ENCODE peak calls at places on chromosome 21, in four cellular contexts. One of them, this sample, is unnamed.

GRCh38 chr21:42304556-42305454 is 10.4 kb downstream of the TFF3 start:
- DNase-seq in GM10248: no peak
- DNase-seq in stomach: no peak
- DNase-seq in kidney: peak
- DNase-seq in this sample: no peak

GRCh38 chr21:37592496-37592895 is 225.9 kb downstream of the DYRK1A start:
- DNase-seq in stomach: no peak
- DNase-seq in kidney: no peak
- DNase-seq in GM10248: no peak
- DNase-seq in this sample: no peak

GRCh38 chr21:41865002-41865777 is 14.0 kb downstream of the PRDM15 start:
- DNase-seq in kidney: no peak
- DNase-seq in stomach: no peak
- DNase-seq in GM10248: peak
- DNase-seq in this sample: no peak

GRCh38 chr21:31348188-31348587 is 4.1 kb upstream of the TIAM1 start:
- DNase-seq in kidney: no peak
- DNase-seq in stomach: no peak
- DNase-seq in GM10248: no peak
- DNase-seq in this sample: no peak

GRCh38 chr21:41761211-41762181 is 5.4 kb downstream of the RIPK4 start:
- DNase-seq in GM10248: no peak
- DNase-seq in kidney: peak
- DNase-seq in stomach: peak
- DNase-seq in this sample: peak

GRCh38 chr21:37233551-37234146 is 33.5 kb downstream of the VPS26C start:
- DNase-seq in GM10248: no peak
- DNase-seq in kidney: no peak
- DNase-seq in stomach: no peak
- DNase-seq in this sample: no peak

GRCh38 chr21:41589620-41590175 is 81.7 kb upstream of the TMPRSS2 start:
- DNase-seq in GM10248: no peak
- DNase-seq in kidney: no peak
- DNase-seq in stomach: peak
- DNase-seq in this sample: no peak

GRCh38 chr21:39885119-39885848 is 18.0 kb downstream of the PCP4 start:
- DNase-seq in stomach: no peak
- DNase-seq in GM10248: no peak
- DNase-seq in kidney: peak
- DNase-seq in this sample: no peak

GRCh38 chr21:36171741-36172331 is 15.2 kb downstream of the DOP1B start:
- DNase-seq in GM10248: no peak
- DNase-seq in stomach: no peak
- DNase-seq in kidney: no peak
- DNase-seq in this sample: no peak

GRCh38 chr21:37128069-37128468 is 55.0 kb downstream of the TTC3 start:
- DNase-seq in kidney: no peak
- DNase-seq in GM10248: no peak
- DNase-seq in stomach: no peak
- DNase-seq in this sample: no peak

GRCh38 chr21:35677298-35677841 is 383.0 kb downstream of the SETD4 start:
- DNase-seq in GM10248: no peak
- DNase-seq in stomach: no peak
- DNase-seq in kidney: no peak
- DNase-seq in this sample: no peak

GRCh38 chr21:28018213-28018612 is 974.5 kb downstream of the LTN1 start:
- DNase-seq in kidney: no peak
- DNase-seq in GM10248: no peak
- DNase-seq in stomach: no peak
- DNase-seq in this sample: no peak

GRCh38 chr21:28016571-28016970 is 976.1 kb downstream of the LTN1 start:
- DNase-seq in GM10248: no peak
- DNase-seq in kidney: no peak
- DNase-seq in stomach: no peak
- DNase-seq in this sample: no peak

DNA sequence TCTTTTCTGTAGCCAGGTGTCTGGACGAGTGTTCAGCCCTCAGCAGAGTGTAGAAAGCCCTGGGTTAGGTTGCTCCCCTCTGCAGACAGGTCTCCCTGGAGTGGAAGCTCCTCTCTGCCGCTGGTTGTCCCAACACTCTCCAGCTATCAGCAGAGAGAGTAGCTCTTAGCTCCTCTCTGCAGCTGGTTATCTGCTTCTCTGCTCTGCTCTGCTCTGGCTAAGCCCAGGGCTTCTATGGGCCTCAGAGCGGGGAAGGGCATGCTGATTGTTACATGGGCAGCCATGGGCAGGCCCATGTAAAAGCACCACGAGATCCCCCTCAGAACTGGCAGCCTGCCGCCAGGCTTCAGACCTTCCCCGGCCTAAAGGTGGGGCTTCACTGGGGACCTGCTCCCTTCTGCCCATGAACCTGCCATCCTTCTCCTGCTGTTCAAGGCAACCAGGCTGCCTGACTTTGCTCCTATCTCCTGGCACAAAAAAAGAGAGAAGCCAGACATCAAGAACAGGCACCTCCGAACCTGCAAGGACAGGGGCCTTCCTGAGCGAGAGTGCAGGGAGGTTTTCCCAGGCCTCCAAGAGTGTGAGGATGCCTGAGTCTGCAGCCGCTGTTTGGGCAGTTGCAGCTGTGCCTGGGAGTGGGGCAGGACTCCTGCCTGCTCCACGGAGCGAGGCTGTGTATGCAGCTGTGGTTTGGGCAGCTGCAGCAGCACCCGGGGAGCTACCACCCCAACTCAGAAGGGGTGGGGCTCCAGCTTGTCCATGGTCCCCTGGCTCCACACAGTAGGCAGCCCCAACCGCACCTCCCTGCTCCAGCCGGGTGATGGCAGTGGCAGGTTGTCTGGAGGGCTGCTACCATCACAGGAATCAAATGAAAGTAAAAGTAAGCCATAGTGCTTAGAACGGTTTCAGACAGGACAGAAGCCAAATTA is 973.7 kb downstream of the LTN1 start:
- DNase-seq in stomach: no peak
- DNase-seq in kidney: no peak
- DNase-seq in GM10248: no peak
- DNase-seq in this sample: no peak
- TF ChIP-seq CTCF in stomach: peak
- TF ChIP-seq CTCF in kidney: no peak
- TF ChIP-seq CTCF in GM10248: peak
- TF ChIP-seq CTCF in this sample: no peak

GRCh38 chr21:43371786-43372185 is 55.1 kb downstream of the SIK1 start:
- DNase-seq in kidney: no peak
- DNase-seq in GM10248: no peak
- DNase-seq in stomach: no peak
- DNase-seq in this sample: no peak

GRCh38 chr21:43372663-43373386 is 54.1 kb downstream of the SIK1 start:
- DNase-seq in kidney: peak
- DNase-seq in GM10248: no peak
- DNase-seq in stomach: peak
- DNase-seq in this sample: no peak

GRCh38 chr21:43370091-43370658 is 56.8 kb downstream of the SIK1 start:
- DNase-seq in stomach: no peak
- DNase-seq in GM10248: no peak
- DNase-seq in kidney: no peak
- DNase-seq in this sample: no peak

GRCh38 chr21:43369596-43370090 is 57.3 kb downstream of the SIK1 start:
- DNase-seq in GM10248: no peak
- DNase-seq in stomach: no peak
- DNase-seq in kidney: no peak
- DNase-seq in this sample: no peak

DNA sequence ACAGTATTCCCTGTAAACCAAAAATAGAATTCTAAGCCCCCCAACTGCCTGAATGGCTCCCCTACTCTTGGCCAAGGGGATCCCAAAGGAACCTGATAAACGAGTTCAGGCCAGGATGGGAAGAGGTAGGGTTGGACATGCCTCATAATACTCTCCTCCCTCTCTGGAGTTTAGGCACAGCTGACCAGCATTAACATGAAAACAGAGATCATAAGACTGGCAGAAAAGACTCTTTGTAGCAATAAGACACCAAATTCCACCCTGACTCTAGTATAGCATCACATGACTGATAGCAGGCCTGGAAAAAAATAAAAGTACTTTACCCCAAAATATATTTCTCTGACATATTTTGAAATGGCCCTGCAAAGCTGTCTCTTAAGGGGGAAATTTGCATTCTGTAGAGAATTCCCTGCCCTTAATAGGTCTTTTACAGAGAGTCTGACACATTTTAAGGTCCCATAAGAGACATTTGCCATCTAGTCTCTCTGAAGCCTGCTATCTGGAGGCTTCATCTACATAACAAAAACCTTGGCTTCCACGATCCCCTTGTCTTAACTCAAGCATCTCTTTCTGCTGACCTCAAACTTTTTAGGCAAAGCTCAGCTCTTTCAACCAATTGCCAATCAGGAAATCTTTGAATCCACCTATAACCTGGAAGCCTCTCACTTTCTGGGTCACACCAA is 55.9 kb downstream of the SIK1 start:
- DNase-seq in GM10248: no peak
- DNase-seq in kidney: no peak
- DNase-seq in stomach: no peak
- DNase-seq in this sample: no peak
- TF ChIP-seq CTCF in GM10248: no peak
- TF ChIP-seq CTCF in kidney: no peak
- TF ChIP-seq CTCF in stomach: no peak
- TF ChIP-seq CTCF in this sample: no peak

DNA sequence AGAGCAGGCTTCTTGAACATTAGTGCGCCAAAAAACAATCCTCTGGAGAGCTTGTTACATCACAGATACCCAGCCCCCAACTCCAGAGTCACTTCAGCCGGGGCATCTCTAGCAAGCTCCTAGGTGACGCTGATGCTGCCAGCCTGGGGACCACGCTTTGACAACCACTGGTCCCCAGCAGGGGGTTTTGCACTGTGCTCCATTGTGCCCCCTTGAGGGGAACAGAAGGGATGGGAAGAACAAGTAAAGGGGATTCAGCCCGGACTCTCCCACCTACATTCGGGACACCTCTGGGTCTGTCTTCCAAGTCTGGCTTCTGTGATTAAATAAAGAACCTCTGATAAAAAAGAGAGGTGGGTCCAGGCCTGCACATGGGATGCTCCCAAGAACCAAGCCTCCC is 60.4 kb downstream of the ATP5PO start:
- DNase-seq in kidney: no peak
- DNase-seq in stomach: no peak
- DNase-seq in GM10248: no peak
- DNase-seq in this sample: no peak
- TF ChIP-seq CTCF in kidney: no peak
- TF ChIP-seq CTCF in stomach: no peak
- TF ChIP-seq CTCF in GM10248: no peak
- TF ChIP-seq CTCF in this sample: no peak

GRCh38 chr21:44875341-44875740 is 1.9 kb upstream of the PTTG1IP start:
- DNase-seq in kidney: no peak
- DNase-seq in GM10248: no peak
- DNase-seq in stomach: no peak
- DNase-seq in this sample: no peak
- TF ChIP-seq CTCF in kidney: peak
- TF ChIP-seq CTCF in GM10248: peak
- TF ChIP-seq CTCF in stomach: no peak
- TF ChIP-seq CTCF in this sample: no peak

GRCh38 chr21:18220498-18220897 is 24.1 kb upstream of the CHODL start:
- DNase-seq in GM10248: no peak
- DNase-seq in stomach: no peak
- DNase-seq in kidney: no peak
- DNase-seq in this sample: no peak
- TF ChIP-seq CTCF in GM10248: no peak
- TF ChIP-seq CTCF in stomach: no peak
- TF ChIP-seq CTCF in kidney: no peak
- TF ChIP-seq CTCF in this sample: no peak

GRCh38 chr21:26850116-26850643 is 5.0 kb upstream of the ADAMTS1 start:
- DNase-seq in GM10248: no peak
- DNase-seq in stomach: no peak
- DNase-seq in kidney: no peak
- DNase-seq in this sample: no peak

GRCh38 chr21:26847951-26848350 is 2.7 kb upstream of the ADAMTS1 start:
- DNase-seq in kidney: no peak
- DNase-seq in stomach: no peak
- DNase-seq in GM10248: no peak
- DNase-seq in this sample: no peak

GRCh38 chr21:26851109-26851944 is 6.1 kb upstream of the ADAMTS1 start:
- DNase-seq in kidney: no peak
- DNase-seq in stomach: no peak
- DNase-seq in GM10248: no peak
- DNase-seq in this sample: no peak

GRCh38 chr21:26852422-26852821 is 7.2 kb upstream of the ADAMTS1 start:
- DNase-seq in GM10248: no peak
- DNase-seq in kidney: no peak
- DNase-seq in stomach: no peak
- DNase-seq in this sample: no peak

GRCh38 chr21:26849428-26850115 is 4.4 kb upstream of the ADAMTS1 start:
- DNase-seq in kidney: no peak
- DNase-seq in stomach: no peak
- DNase-seq in GM10248: no peak
- DNase-seq in this sample: no peak
- TF ChIP-seq CTCF in kidney: peak
- TF ChIP-seq CTCF in stomach: peak
- TF ChIP-seq CTCF in GM10248: peak
- TF ChIP-seq CTCF in this sample: peak

DNA sequence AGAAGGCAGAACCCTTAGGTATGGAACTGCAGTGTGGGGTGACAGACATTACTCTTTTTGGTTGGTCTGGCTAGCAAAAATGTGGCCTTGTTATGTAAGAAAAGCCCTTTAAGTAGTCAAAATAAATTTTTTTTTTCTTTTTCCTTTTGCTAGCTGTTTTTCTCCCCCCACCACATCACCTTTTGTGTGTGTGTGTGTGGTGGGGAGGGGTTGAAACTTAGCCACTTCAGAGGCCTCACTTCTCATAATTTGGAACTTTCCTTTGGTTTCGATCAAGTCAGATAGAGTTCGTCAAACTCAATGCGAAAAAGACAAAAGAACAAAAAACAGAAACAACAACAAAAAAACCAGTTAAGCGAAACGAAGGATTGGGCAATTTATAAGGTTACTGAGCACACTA is 1.9 kb upstream of the PRMT2 start:
- DNase-seq in GM10248: no peak
- DNase-seq in kidney: no peak
- DNase-seq in stomach: no peak
- DNase-seq in this sample: no peak
- TF ChIP-seq CTCF in GM10248: no peak
- TF ChIP-seq CTCF in kidney: no peak
- TF ChIP-seq CTCF in stomach: no peak
- TF ChIP-seq CTCF in this sample: no peak

This sample was measured in coronary artery.